ENCODE peak calls at places on chromosomes 4 and X, in ten cellular contexts. W, T, D, V, C, B, R, J, U and G are unnamed samples.

GRCh38 chr4:83599183-83599582 is 63.3 kb downstream of the GPAT3 start:
- DNase-seq in C (no peak), W (no peak), T (peak; percentile 27), R (no peak), B (no peak), J (peak; percentile 59), D (no peak), V (peak; percentile 41), U (no peak), G (peak; percentile 54)

GRCh38 chr4:8035371-8035780 is 95.7 kb upstream of the AFAP1 start:
- DNase-seq in C (no peak), W (no peak), U (no peak), J (peak; percentile 51), V (no peak), D (no peak), T (no peak), R (no peak), B (no peak), G (no peak)

GRCh38 chr4:18480342-18480741 is 458.8 kb upstream of the LCORL start:
- DNase-seq in U (no peak), D (no peak), T (no peak), V (no peak), W (no peak), C (no peak), J (no peak), B (no peak), R (no peak), G (no peak)

GRCh38 chrX:52353838-52354237 is 15.0 kb upstream of the XAGE2 start:
- DNase-seq in T (no peak), B (no peak), J (no peak), V (no peak), U (no peak), W (no peak), C (no peak), R (no peak), D (no peak), G (no peak)

GRCh38 chrX:120790552-120790951 is 85.1 kb downstream of the CT47B1 start:
- DNase-seq in W (no peak), R (no peak), T (no peak), C (no peak), U (no peak), D (no peak), V (no peak), B (no peak), J (no peak), G (no peak)

GRCh38 chr4:108159845-108160244 is 8.9 kb downstream of the LEF1 start:
- DNase-seq in R (peak; percentile 39), D (no peak), V (no peak), W (no peak), U (no peak), T (no peak), C (no peak), J (no peak), B (no peak), G (no peak)

GRCh38 chr4:158186815-158187214 is 14.0 kb upstream of the GASK1B start:
- DNase-seq in V (no peak), T (no peak), D (no peak), W (no peak), B (no peak), J (no peak), C (no peak), U (no peak), R (no peak), G (no peak)

GRCh38 chr4:108849611-108850406 is 87.0 kb upstream of the ETNPPL start:
- DNase-seq in C (no peak), T (no peak), D (peak; percentile 53), J (peak; percentile 80), B (no peak), R (no peak), W (no peak), U (no peak), V (no peak), G (peak; percentile 36)

GRCh38 chr4:143355540-143356217 is 19.0 kb downstream of the GAB1 start:
- DNase-seq in D (no peak), T (no peak), U (no peak), W (no peak), J (peak; percentile 48), C (no peak), B (no peak), V (no peak), R (no peak), G (peak; percentile 64)

GRCh38 chr4:3135155-3136011 is 60.9 kb downstream of the HTT start:
- DNase-seq in T (peak; percentile 45), B (no peak), J (no peak), C (no peak), V (no peak), U (no peak), R (no peak), W (no peak), D (no peak), G (no peak)

GRCh38 chr4:25065451-25065850 is 34.7 kb upstream of the LGI2 start:
- DNase-seq in D (no peak), W (no peak), R (no peak), V (no peak), C (no peak), J (no peak), B (no peak), T (no peak), U (no peak), G (no peak)

GRCh38 chrX:71909956-71910355 is 689 bp upstream of the NHSL2 start:
- DNase-seq in C (peak; percentile 27), W (no peak), R (no peak), T (no peak), U (peak; percentile 12), B (peak; percentile 61), V (peak; percentile 45), D (no peak), J (no peak), G (no peak)
- TF ChIP-seq CTCF in C (no peak), W (peak; percentile 32), R (no peak), T (no peak), U (peak; percentile 21), B (no peak), V (peak; percentile 40), D (peak; percentile 19), J (no peak), G (no peak)

GRCh38 chr4:53932784-53933183 is 131.6 kb downstream of the CHIC2 start:
- DNase-seq in W (no peak), R (no peak), D (peak; percentile 92), J (peak; percentile 99), U (no peak), V (no peak), T (no peak), B (no peak), C (no peak), G (no peak)

GRCh38 chr4:53931423-53932060 is 132.9 kb downstream of the CHIC2 start:
- DNase-seq in V (no peak), J (no peak), W (no peak), D (no peak), R (no peak), B (no peak), T (no peak), U (no peak), C (no peak), G (no peak)

GRCh38 chr4:53929311-53929710 is 135.1 kb downstream of the CHIC2 start:
- DNase-seq in B (no peak), J (peak; percentile 65), C (no peak), V (no peak), T (no peak), U (no peak), W (no peak), D (no peak), R (no peak), G (no peak)

GRCh38 chr4:53928825-53929224 is 135.6 kb downstream of the CHIC2 start:
- DNase-seq in C (no peak), R (no peak), B (no peak), T (no peak), D (peak; percentile 76), U (no peak), W (no peak), J (peak; percentile 95), V (no peak), G (no peak)

GRCh38 chr4:53929955-53930798 is 134.2 kb downstream of the CHIC2 start:
- DNase-seq in D (peak; percentile 69), U (peak; percentile 20), B (peak; percentile 79), V (peak; percentile 85), W (peak; percentile 89), R (peak; percentile 49), J (peak; percentile 93), T (peak; percentile 60), C (peak; percentile 82), G (peak; percentile 82)
- H3K27ac ChIP-seq in D (peak overlapping the region; percentile 54), U (no peak overlapping the region), B (no peak overlapping the region), V (no peak overlapping the region), W (no peak overlapping the region), R (no peak overlapping the region), J (peak overlapping the region; percentile 20), T (no peak overlapping the region), C (no peak overlapping the region), G (no peak overlapping the region)

GRCh38 chrX:6095469-6095868 is 133.2 kb downstream of the NLGN4X start:
- DNase-seq in D (no peak), V (no peak), J (no peak), C (no peak), W (no peak), B (no peak), U (no peak), R (no peak), T (no peak), G (no peak)
- TF ChIP-seq CTCF in D (no peak), V (no peak), J (no peak), C (no peak), W (no peak), B (no peak), U (no peak), R (no peak), T (no peak), G (no peak)

GRCh38 chrX:66633541-66633940 is 5.3 kb downstream of the EDA2R start:
- DNase-seq in U (no peak), J (peak; percentile 76), C (no peak), W (no peak), V (no peak), D (no peak), B (no peak), T (no peak), R (no peak), G (peak; percentile 9)

GRCh38 chrX:66635360-66635759 is 3.5 kb downstream of the EDA2R start:
- DNase-seq in D (peak; percentile 71), W (no peak), J (peak; percentile 86), C (no peak), V (no peak), B (no peak), U (no peak), T (no peak), R (no peak), G (peak; percentile 1)

GRCh38 chrX:66634272-66634671 is 4.6 kb downstream of the EDA2R start:
- DNase-seq in J (peak; percentile 6), T (no peak), V (no peak), W (no peak), C (no peak), U (no peak), B (no peak), D (no peak), R (no peak), G (no peak)

GRCh38 chrX:66632473-66632872 is 6.4 kb downstream of the EDA2R start:
- DNase-seq in U (no peak), C (no peak), V (no peak), D (no peak), B (no peak), W (no peak), R (no peak), J (peak; percentile 28), T (no peak), G (no peak)

DNA sequence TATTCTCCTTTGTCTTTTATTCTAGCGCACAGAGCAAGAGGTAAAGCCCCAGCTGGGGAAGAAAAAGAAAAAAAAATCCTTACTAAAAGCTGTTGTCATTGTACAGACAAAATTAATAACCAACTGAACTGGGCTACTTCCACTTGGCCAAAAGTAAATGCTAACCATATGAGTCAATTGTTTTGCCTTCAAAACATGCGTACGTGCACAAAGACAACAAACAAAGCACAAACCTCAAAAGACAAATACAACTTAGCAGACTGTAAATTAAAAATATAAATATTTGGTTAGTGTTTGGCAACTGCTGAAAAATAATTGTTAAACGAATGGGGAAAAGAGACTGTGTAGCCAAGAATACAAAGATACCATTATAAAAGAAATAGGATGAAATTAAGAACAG is 5.9 kb downstream of the EDA2R start:
- DNase-seq in C (no peak), V (no peak), U (no peak), D (no peak), T (no peak), R (no peak), B (no peak), J (peak; percentile 35), W (no peak), G (no peak)
- H3K27ac ChIP-seq in C (no peak overlapping the region), V (no peak overlapping the region), U (no peak overlapping the region), D (peak overlapping the region; percentile 57), T (no peak overlapping the region), R (no peak overlapping the region), B (no peak overlapping the region), J (no peak overlapping the region), W (no peak overlapping the region), G (no peak overlapping the region)